ENCODE peak calls at places on chromosomes 7 and 10, in nine cellular contexts. P, Y, E, G, Q, I, L, H and O are unnamed samples.
A peak's percentile ranks its signal among the peaks of the same experiment; 100 is the strongest.

GRCh38 chr7:6258440-6259182 is 13.8 kb downstream of the CYTH3 start:
- DNase-seq in P (no peak), Y (no peak), E (no peak), G (peak; percentile 35), Q (no peak), I (peak; percentile 88), L (no peak), H (no peak), O (no peak)

GRCh38 chr10:118621304-118621942 is 26.0 kb upstream of the PRLHR start:
- DNase-seq in P (no peak), Y (no peak), E (no peak), G (no peak), Q (no peak), I (no peak), L (no peak), H (no peak), O (no peak)

GRCh38 chr7:151245360-151246160 is 2.9 kb downstream of the SMARCD3 start:
- DNase-seq in P (no peak), Y (no peak), E (no peak), G (peak; percentile 81), Q (no peak), I (no peak), L (peak; percentile 70), H (peak; percentile 61), O (no peak)

GRCh38 chr10:75582102-75582501 is 150.7 kb downstream of the LRMDA start:
- DNase-seq in P (no peak), Y (no peak), E (no peak), G (no peak), Q (no peak), I (no peak), L (no peak), H (no peak), O (no peak)

GRCh38 chr7:11742496-11742895 is 89.5 kb downstream of the THSD7A start:
- DNase-seq in P (no peak), Y (no peak), E (no peak), G (no peak), Q (no peak), I (peak; percentile 68), L (no peak), H (no peak), O (no peak)

GRCh38 chr7:42236266-42237161 is 495 bp downstream of the GLI3 start:
- DNase-seq in P (peak; percentile 16), Y (peak; percentile 74), E (peak; percentile 34), G (no peak), Q (peak; percentile 25), I (peak; percentile 74), L (peak; percentile 72), H (no peak), O (peak; percentile 82)

GRCh38 chr7:128073671-128074070 is 42.4 kb upstream of the LRRC4 start:
- DNase-seq in P (no peak), Y (no peak), E (no peak), G (no peak), Q (no peak), I (no peak), L (no peak), H (no peak), O (no peak)

GRCh38 chr10:11298116-11298515 is 280.4 kb downstream of the CELF2 start:
- DNase-seq in P (no peak), Y (no peak), E (no peak), G (no peak), Q (no peak), I (peak; percentile 28), L (no peak), H (no peak), O (no peak)

GRCh38 chr10:122342293-122343134 is 32.0 kb upstream of the PLEKHA1 start:
- DNase-seq in P (no peak), Y (peak; percentile 44), E (peak; percentile 53), G (peak; percentile 77), Q (peak; percentile 44), I (peak; percentile 76), L (no peak), H (no peak), O (no peak)

GRCh38 chr10:20254078-20254477 is 437.8 kb downstream of the PLXDC2 start:
- DNase-seq in P (no peak), Y (no peak), E (no peak), G (no peak), Q (no peak), I (peak; percentile 42), L (no peak), H (no peak), O (no peak)

GRCh38 chr7:136652635-136653370 is 215.6 kb upstream of the CHRM2 start:
- DNase-seq in P (no peak), Y (no peak), E (no peak), G (no peak), Q (no peak), I (no peak), L (no peak), H (no peak), O (no peak)

GRCh38 chr7:134351424-134351823 is 34.7 kb upstream of the SLC35B4 start:
- DNase-seq in P (no peak), Y (no peak), E (no peak), G (no peak), Q (no peak), I (no peak), L (no peak), H (no peak), O (no peak)

GRCh38 chr7:141754939-141755338 is 9.0 kb upstream of the TAS2R3 start:
- DNase-seq in P (no peak), Y (no peak), E (no peak), G (peak; percentile 42), Q (peak; percentile 33), I (peak; percentile 33), L (no peak), H (no peak), O (no peak)
- TF ChIP-seq CTCF in P (peak; percentile 29), Y (peak; percentile 3), E (no peak), G (peak; percentile 71), Q (peak; percentile 15), I (peak; percentile 48), L (peak; percentile 45), H (peak; percentile 31), O (no peak)

DNA sequence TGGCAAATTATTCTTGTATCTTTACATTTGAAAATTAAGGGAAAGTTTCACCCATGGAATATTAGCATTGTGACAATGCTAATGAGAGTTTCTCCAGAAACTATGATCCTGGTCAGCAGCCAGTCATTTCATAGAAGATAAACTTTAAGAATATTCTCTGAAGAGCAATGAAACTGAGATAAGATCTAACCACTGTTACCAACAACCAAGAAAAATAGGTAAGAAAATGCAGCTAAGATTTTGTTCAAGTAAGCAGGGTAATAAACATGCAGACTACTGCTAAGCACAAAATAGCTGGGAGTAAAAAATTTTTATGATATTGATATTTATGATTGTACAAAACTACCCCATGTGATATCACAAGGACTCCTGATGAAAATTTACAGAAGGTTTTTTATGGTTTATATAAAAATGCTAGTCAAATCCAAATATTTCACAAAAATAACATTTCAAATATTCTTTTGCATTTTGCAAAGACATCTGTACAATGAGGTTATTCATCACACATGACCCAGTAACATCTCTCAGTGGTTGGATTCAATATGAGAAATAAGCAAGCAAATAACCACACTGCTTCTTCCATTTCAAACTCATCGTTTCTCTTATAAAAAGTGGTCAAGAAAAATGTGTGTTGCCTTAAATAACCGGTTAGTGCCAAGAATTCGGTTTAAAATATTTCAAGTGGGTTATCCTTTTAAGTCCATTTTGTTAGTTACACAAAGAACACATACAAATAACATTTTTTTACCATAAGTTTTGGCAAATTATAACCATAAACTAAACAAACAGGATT is 251.6 kb downstream of the DIP2C start:
- DNase-seq in P (no peak), Y (no peak), E (no peak), G (no peak), Q (no peak), I (no peak), L (no peak), H (no peak), O (no peak)
- H3K4me1 ChIP-seq in P (no peaks in the 10 kb centered on the region), Y (no peaks in the 10 kb centered on the region), E (no peaks in the 10 kb centered on the region), G (no peaks in the 10 kb centered on the region), Q (no peaks in the 10 kb centered on the region), I (no peaks in the 10 kb centered on the region), L (no peaks in the 10 kb centered on the region), H (no peaks in the 10 kb centered on the region), O (no peaks in the 10 kb centered on the region)

DNA sequence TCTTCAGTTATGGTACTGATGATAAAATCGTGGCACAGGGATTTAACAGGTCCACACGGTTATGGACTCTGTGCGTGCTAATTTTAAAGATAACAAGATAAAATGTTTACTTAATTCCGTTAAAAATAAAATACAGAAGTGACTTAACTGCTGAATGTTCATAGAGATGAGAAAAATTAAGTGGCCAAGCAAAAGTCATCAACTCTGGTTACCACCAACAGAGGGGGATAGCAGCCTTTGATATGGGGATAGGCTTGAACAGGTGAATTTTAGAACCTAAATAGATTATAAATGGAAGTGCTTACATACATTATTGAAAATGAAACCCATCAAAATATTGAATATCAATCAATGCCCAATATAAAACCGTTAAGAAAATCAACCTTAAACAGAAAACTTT is 245.0 kb downstream of the WDR37 start:
- DNase-seq in P (no peak), Y (no peak), E (no peak), G (no peak), Q (no peak), I (no peak), L (no peak), H (no peak), O (no peak)
- TF ChIP-seq CTCF in P (no peak), Y (no peak), E (no peak), G (peak; percentile 40), Q (no peak), I (no peak), L (no peak), H (peak; percentile 43), O (no peak)

GRCh38 chr10:101466016-101466912 is 112.3 kb downstream of the BTRC start:
- DNase-seq in P (no peak), Y (no peak), E (no peak), G (no peak), Q (no peak), I (no peak), L (no peak), H (no peak), O (no peak)

GRCh38 chr10:101467286-101467770 is 113.4 kb downstream of the BTRC start:
- DNase-seq in P (no peak), Y (peak; percentile 21), E (peak; percentile 32), G (peak; percentile 74), Q (peak; percentile 76), I (peak; percentile 83), L (no peak), H (no peak), O (no peak)

GRCh38 chr10:101468159-101468558 is 114.2 kb downstream of the BTRC start:
- DNase-seq in P (no peak), Y (no peak), E (peak; percentile 23), G (no peak), Q (no peak), I (no peak), L (no peak), H (no peak), O (no peak)

GRCh38 chr10:101464082-101464481 is 110.1 kb downstream of the BTRC start:
- DNase-seq in P (no peak), Y (no peak), E (no peak), G (no peak), Q (no peak), I (no peak), L (no peak), H (no peak), O (no peak)

DNA sequence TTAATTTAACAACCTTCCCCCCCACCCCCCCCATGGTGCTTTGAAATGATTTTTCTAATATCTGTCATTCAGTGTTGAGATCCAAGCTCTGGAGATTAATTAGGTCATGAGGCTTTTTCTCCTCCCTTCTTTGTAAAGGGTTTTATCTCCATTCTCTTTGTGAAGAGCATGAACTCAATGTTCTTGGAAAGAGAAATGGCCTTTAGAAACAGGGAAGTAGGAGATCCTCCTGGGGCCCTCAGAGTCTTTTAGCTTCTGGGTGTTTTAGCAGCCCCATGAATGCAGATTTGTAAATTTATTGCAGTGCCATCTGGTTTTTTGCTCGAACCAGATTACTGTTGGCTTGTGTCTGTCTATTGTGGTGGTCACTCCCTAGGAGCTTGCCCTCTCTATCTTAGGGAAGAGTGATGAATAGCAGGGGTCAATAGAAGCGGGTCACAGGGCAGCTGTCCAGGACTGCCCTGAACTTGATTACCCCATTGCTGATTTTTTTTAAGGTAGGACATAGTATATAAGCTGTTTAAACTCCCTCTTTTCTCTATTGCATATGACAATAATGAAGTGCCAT is 110.6 kb downstream of the BTRC start:
- DNase-seq in P (no peak), Y (no peak), E (no peak), G (no peak), Q (no peak), I (no peak), L (no peak), H (no peak), O (no peak)
- H3K4me1 ChIP-seq in P (peaks cover 10% of the 10 kb centered on the region), Y (peaks cover 3% of the 10 kb centered on the region), E (no peaks in the 10 kb centered on the region), G (no peaks in the 10 kb centered on the region), Q (no peaks in the 10 kb centered on the region), I (no peaks in the 10 kb centered on the region), L (peaks cover 5% of the 10 kb centered on the region), H (no peaks in the 10 kb centered on the region), O (no peaks in the 10 kb centered on the region)